ENCODE peak calls at places on chromosomes 5 and 9, in four cellular contexts. D is CD8-positive, alpha-beta memory T cell; E is HepG2; Y is upper lobe of right lung. S is an unnamed sample.

GRCh38 chr5:137619191-137619870 is 116.6 kb downstream of the KLHL3 start:
- DNase-seq in D (no peak), E (no peak), Y (no peak), S (no peak)

GRCh38 chr5:177370488-177371119 is 12.9 kb downstream of the RGS14 start:
- DNase-seq in D (peak; percentile 36), E (peak; percentile 94), Y (peak; percentile 91), S (peak; percentile 97)

GRCh38 chr5:58318468-58318867 is 141.4 kb downstream of the PLK2 start:
- DNase-seq in D (no peak), E (no peak), Y (no peak), S (no peak)

GRCh38 chr9:98867434-98868168 is 60.1 kb downstream of the GALNT12 start:
- DNase-seq in D (no peak), E (no peak), Y (no peak), S (no peak)

GRCh38 chr9:107744873-107745272 is 255.3 kb upstream of the KLF4 start:
- DNase-seq in D (no peak), E (no peak), Y (no peak), S (no peak)

GRCh38 chr5:55911784-55912653 is 60.9 kb downstream of the IL31RA start:
- DNase-seq in D (no peak), E (no peak), Y (no peak), S (no peak)

GRCh38 chr5:125870271-125870670 is 552.9 kb upstream of the GRAMD2B start:
- DNase-seq in D (no peak), E (no peak), Y (no peak), S (no peak)

GRCh38 chr5:174323878-174324281 is 278.4 kb downstream of the NSG2 start:
- DNase-seq in D (no peak), E (peak; percentile 19), Y (no peak), S (peak; percentile 77)

GRCh38 chr5:125835293-125836172 is 587.7 kb upstream of the GRAMD2B start:
- DNase-seq in D (no peak), E (peak; percentile 1), Y (peak; percentile 63), S (peak; percentile 43)

GRCh38 chr9:77707696-77708095 is 59.6 kb upstream of the GNA14 start:
- DNase-seq in D (no peak), E (peak; percentile 62), Y (no peak), S (no peak)

GRCh38 chr9:111798786-111799185 is 4.0 kb upstream of the SHOC1 start:
- DNase-seq in D (no peak), E (no peak), Y (no peak), S (no peak)

GRCh38 chr9:126108240-126108639 is 218.4 kb upstream of the MVB12B start:
- DNase-seq in D (no peak), E (no peak), Y (peak; percentile 17), S (peak; percentile 61)

GRCh38 chr9:801399-802071 is 40.0 kb upstream of the DMRT1 start:
- DNase-seq in D (no peak), E (no peak), Y (no peak), S (no peak)

GRCh38 chr9:113909421-113909820 is 33.3 kb downstream of the ZNF618 start:
- DNase-seq in D (no peak), E (no peak), Y (no peak), S (no peak)

GRCh38 chr5:152673601-152674000 is 268.5 kb upstream of the NMUR2 start:
- DNase-seq in D (no peak), E (no peak), Y (no peak), S (no peak)

GRCh38 chr9:135103931-135104639 is 16.6 kb downstream of the OLFM1 start:
- DNase-seq in D (no peak), E (no peak), Y (no peak), S (no peak)

GRCh38 chr5:145658435-145658834 is 176.7 kb downstream of the PRELID2 start:
- DNase-seq in D (no peak), E (no peak), Y (no peak), S (no peak)

GRCh38 chr5:27328480-27328879 is 290.1 kb upstream of the CDH9 start:
- DNase-seq in D (no peak), E (peak; percentile 2), Y (no peak), S (no peak)

GRCh38 chr9:137575382-137575724 is 3.4 kb downstream of the DPH7 start:
- DNase-seq in D (no peak), E (no peak), Y (no peak), S (no peak)

GRCh38 chr5:156121834-156122386 is 205.1 kb upstream of the SGCD start:
- DNase-seq in D (no peak), E (no peak), Y (no peak), S (no peak)

GRCh38 chr5:107831612-107832395 is 161.1 kb upstream of the EFNA5 start:
- DNase-seq in D (no peak), E (no peak), Y (no peak), S (no peak)

GRCh38 chr5:111697215-111697614 is 59.8 kb downstream of the NREP start:
- DNase-seq in D (no peak), E (no peak), Y (no peak), S (no peak)

GRCh38 chr9:90032296-90033029 is 427.7 kb downstream of the GADD45G start:
- DNase-seq in D (no peak), E (no peak), Y (no peak), S (no peak)

GRCh38 chr5:122726990-122727616 is 47.8 kb upstream of the SNX2 start:
- DNase-seq in D (no peak), E (no peak), Y (no peak), S (no peak)

GRCh38 chr5:52727568-52727967 is 60.1 kb upstream of the ITGA1 start:
- DNase-seq in D (no peak), E (no peak), Y (no peak), S (no peak)

GRCh38 chr9:129709471-129710460 is 43.1 kb downstream of the PTGES start:
- DNase-seq in D (no peak), E (no peak), Y (no peak), S (no peak)

GRCh38 chr5:10456583-10457562 is 15.2 kb downstream of the ROPN1L start:
- DNase-seq in D (no peak), E (no peak), Y (no peak), S (no peak)

GRCh38 chr9:121783523-121784507 is 132.4 kb downstream of the DAB2IP start:
- DNase-seq in D (no peak), E (no peak), Y (peak; percentile 63), S (no peak)

GRCh38 chr5:132802044-132802684 is 10.9 kb upstream of the SOWAHA start:
- DNase-seq in D (no peak), E (no peak), Y (no peak), S (no peak)

GRCh38 chr5:118366429-118366828 is 621.9 kb downstream of the DTWD2 start:
- DNase-seq in D (no peak), E (no peak), Y (no peak), S (no peak)

GRCh38 chr5:97412959-97413358 is 229.9 kb upstream of the RIOK2 start:
- DNase-seq in D (no peak), E (no peak), Y (no peak), S (no peak)

GRCh38 chr5:124059200-124059599 is 547.2 kb downstream of the CSNK1G3 start:
- DNase-seq in D (no peak), E (no peak), Y (no peak), S (no peak)

GRCh38 chr5:133861161-133861737 is 107.2 kb downstream of the C5orf15 start:
- DNase-seq in D (no peak), E (no peak), Y (peak; percentile 19), S (no peak)

GRCh38 chr9:92945796-92946195 is 1.5 kb upstream of the FGD3 start:
- DNase-seq in D (no peak), E (no peak), Y (peak; percentile 23), S (no peak)

GRCh38 chr9:92947268-92948031 is at the start of gene FGD3:
- DNase-seq in D (peak; percentile 33), E (no peak), Y (peak; percentile 71), S (peak; percentile 45)

GRCh38 chr9:92949266-92949982 is 2.1 kb downstream of the FGD3 start:
- DNase-seq in D (no peak), E (no peak), Y (peak; percentile 45), S (no peak)

GRCh38 chr9:92948632-92949031 is 1.3 kb downstream of the FGD3 start:
- DNase-seq in D (no peak), E (no peak), Y (no peak), S (no peak)

DNA sequence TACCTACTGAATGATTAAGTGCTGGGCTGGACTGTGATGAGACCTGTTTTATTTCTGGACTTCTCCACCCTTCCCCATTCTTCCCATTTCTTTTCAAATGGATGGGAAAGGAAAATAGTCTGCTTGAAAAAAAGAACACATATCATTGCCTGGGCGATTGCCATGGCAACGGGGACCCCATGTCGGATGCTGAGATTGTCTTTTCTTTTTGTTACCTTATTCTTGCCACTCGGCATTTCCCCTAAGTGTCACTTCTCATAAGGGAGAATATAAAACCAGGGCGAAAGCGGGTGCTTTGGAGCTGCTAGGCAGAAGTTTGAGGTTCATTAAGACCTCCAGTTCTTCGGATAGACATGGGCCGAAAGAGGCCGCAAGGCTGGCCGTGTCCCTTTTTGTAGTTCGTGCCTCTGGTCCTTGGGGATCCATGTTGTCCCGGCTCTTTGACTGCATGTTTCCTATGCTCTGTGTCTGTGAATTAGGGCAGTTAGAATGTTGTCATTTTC is 760 bp downstream of the FGD3 start:
- DNase-seq in D (no peak), E (no peak), Y (peak; percentile 25), S (no peak)
- H3K4me3 ChIP-seq in D (peak overlapping the region; percentile 59), E (no peak overlapping the region), Y (peak overlapping the region; percentile 58), S (no peak overlapping the region)

DNA sequence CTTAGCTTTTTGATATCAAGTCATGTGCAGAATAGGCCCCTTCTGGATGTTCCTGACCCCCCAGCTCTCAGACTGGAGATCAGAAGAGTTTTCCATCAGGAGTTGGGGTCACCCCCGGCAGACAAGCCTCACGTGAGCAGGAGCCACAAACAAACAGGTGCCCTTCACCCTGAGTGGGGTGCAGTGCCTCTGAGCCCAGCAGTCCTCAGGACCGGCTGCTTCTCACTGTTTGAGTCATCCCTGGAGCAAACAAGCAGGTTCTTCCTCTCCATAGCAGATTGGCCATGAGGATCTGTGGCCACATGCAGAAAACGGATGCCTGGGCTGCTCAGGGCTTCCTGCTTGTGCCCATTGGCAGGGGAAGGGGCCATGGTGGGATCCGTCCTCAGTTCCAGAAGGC is 47.0 kb downstream of the LRSAM1 start:
- DNase-seq in D (no peak), E (no peak), Y (no peak), S (no peak)
- H3K36me3 ChIP-seq in D (peaks cover 9% of the 10 kb centered on the region), E (peaks cover 6% of the 10 kb centered on the region), Y (peaks cover 68% of the 10 kb centered on the region), S (no peaks in the 10 kb centered on the region)

GRCh38 chr5:16383544-16384057 is 82.0 kb downstream of the ZNF622 start:
- DNase-seq in D (no peak), E (no peak), Y (no peak), S (no peak)

GRCh38 chr5:16384804-16385203 is 80.8 kb downstream of the ZNF622 start:
- DNase-seq in D (no peak), E (no peak), Y (no peak), S (no peak)

GRCh38 chr5:16384222-16384621 is 81.4 kb downstream of the ZNF622 start:
- DNase-seq in D (no peak), E (no peak), Y (no peak), S (no peak)

GRCh38 chr5:16382047-16382446 is 83.6 kb downstream of the ZNF622 start:
- DNase-seq in D (no peak), E (no peak), Y (no peak), S (no peak)

GRCh38 chr5:16385516-16386090 is 80.0 kb downstream of the ZNF622 start:
- DNase-seq in D (no peak), E (no peak), Y (no peak), S (no peak)
- H3K4me1 ChIP-seq in D (no peaks in the 10 kb centered on the region), E (no peaks in the 10 kb centered on the region), Y (no peaks in the 10 kb centered on the region), S (no peaks in the 10 kb centered on the region)

DNA sequence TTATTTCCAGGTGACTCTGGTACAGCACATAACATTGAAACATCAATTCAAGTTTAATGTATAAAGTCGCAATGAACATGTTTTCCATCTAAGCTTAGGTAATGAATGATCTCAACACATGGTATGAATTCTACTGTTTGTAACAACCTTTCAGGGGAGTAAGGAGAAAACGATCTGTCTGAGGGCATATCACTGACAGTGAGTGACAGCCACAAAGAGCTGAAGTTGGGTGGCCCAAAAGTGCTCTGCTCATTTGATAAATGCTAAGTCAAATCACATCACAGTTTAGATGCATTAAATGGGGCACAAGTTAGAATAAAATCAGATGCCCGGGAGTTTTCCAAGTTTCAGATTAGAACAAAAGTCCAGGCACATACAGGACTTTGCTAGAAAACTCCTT is 1.2 kb downstream of the FANCC start:
- DNase-seq in D (no peak), E (no peak), Y (no peak), S (no peak)
- H3K4me3 ChIP-seq in D (peak overlapping the region; percentile 60), E (peak overlapping the region; percentile 85), Y (peak overlapping the region; percentile 100), S (peak overlapping the region; percentile 98)

S was measured in Caco-2.